ENCODE peak calls at places on chromosomes 13 and 19, in four cellular contexts. M is HepG2, G is tibial nerve, A is esophagus squamous epithelium. P is an unnamed sample.

GRCh38 chr13:49807681-49808080 is 15.2 kb upstream of the KPNA3 start:
- DNase-seq in M (peak), G (no peak), A (no peak), P (no peak)

GRCh38 chr19:31963741-31964140 is 381.7 kb upstream of the ZNF507 start:
- DNase-seq in M (no peak), G (no peak), A (no peak), P (no peak)

GRCh38 chr13:93361703-93362102 is 135.1 kb downstream of the GPC6 start:
- DNase-seq in M (peak), G (no peak), A (no peak), P (no peak)

GRCh38 chr13:34155931-34156607 is 338.1 kb downstream of the RFC3 start:
- DNase-seq in M (no peak), G (no peak), A (no peak), P (no peak)

GRCh38 chr13:40240293-40240692 is 426.1 kb downstream of the FOXO1 start:
- DNase-seq in M (no peak), G (no peak), A (no peak), P (no peak)

GRCh38 chr13:105446197-105446596 is 1089.3 kb downstream of the EFNB2 start:
- DNase-seq in M (no peak), G (no peak), A (no peak), P (no peak)

GRCh38 chr19:38686530-38686888 is 39.1 kb downstream of the ACTN4 start:
- DNase-seq in M (no peak), G (no peak), A (no peak), P (no peak)

GRCh38 chr13:90613076-90613795 is 734.3 kb upstream of the MIR17HG start:
- DNase-seq in M (no peak), G (no peak), A (no peak), P (no peak)

GRCh38 chr13:93951153-93951552 is 528.3 kb downstream of the DCT start:
- DNase-seq in M (no peak), G (no peak), A (no peak), P (no peak)

GRCh38 chr19:5536337-5536894 is 31.3 kb downstream of the TINCR start:
- DNase-seq in M (no peak), G (no peak), A (no peak), P (no peak)

GRCh38 chr13:22748866-22749586 is 431.8 kb upstream of the SGCG start:
- DNase-seq in M (no peak), G (no peak), A (no peak), P (no peak)

GRCh38 chr13:95797016-95797415 is 120.1 kb downstream of the DNAJC3 start:
- DNase-seq in M (no peak), G (no peak), A (no peak), P (no peak)

GRCh38 chr19:10612515-10613119 is 12.7 kb upstream of the SLC44A2 start:
- DNase-seq in M (no peak), G (peak), A (no peak), P (no peak)

GRCh38 chr19:46717034-46717715 is at the start of gene PRKD2:
- DNase-seq in M (peak), G (peak), A (no peak), P (peak)

GRCh38 chr13:77176350-77176749 is 149.4 kb upstream of the FBXL3 start:
- DNase-seq in M (peak), G (no peak), A (no peak), P (no peak)

GRCh38 chr13:46605824-46606554 is 53.0 kb downstream of the LRCH1 start:
- DNase-seq in M (no peak), G (no peak), A (no peak), P (peak)

GRCh38 chr19:2546128-2547032 is 70.5 kb downstream of the GADD45B start:
- DNase-seq in M (peak), G (peak), A (no peak), P (peak)

GRCh38 chr19:43522929-43523328 is 4.1 kb downstream of the ETHE1 start:
- DNase-seq in M (no peak), G (no peak), A (no peak), P (no peak)

GRCh38 chr19:10936661-10937084 is 8.1 kb downstream of the TIMM29 start:
- DNase-seq in M (peak), G (no peak), A (no peak), P (peak)

GRCh38 chr13:102597029-102598015 is 536 bp downstream of the TPP2 start:
- DNase-seq in M (no peak), G (no peak), A (no peak), P (peak)

GRCh38 chr19:3007975-3008374 is 21.1 kb downstream of the TLE2 start:
- DNase-seq in M (no peak), G (no peak), A (no peak), P (no peak)

GRCh38 chr13:20125129-20125782 is 35.6 kb downstream of the GJA3 start:
- DNase-seq in M (no peak), G (no peak), A (no peak), P (no peak)

GRCh38 chr13:63190742-63191141 is 1775.1 kb upstream of the PCDH20 start:
- DNase-seq in M (no peak), G (no peak), A (no peak), P (no peak)

GRCh38 chr13:27977476-27978300 is 8.6 kb upstream of the CDX2 start:
- DNase-seq in M (no peak), G (no peak), A (no peak), P (no peak)

GRCh38 chr19:50580970-50581636 is 12.9 kb upstream of the LRRC4B start:
- DNase-seq in M (no peak), G (no peak), A (no peak), P (no peak)

GRCh38 chr19:11556634-11557420 is 2.2 kb downstream of the ELOF1 start:
- DNase-seq in M (no peak), G (no peak), A (no peak), P (no peak)

GRCh38 chr19:37507167-37507464 is 377 bp downstream of the ZNF793 start:
- DNase-seq in M (no peak), G (no peak), A (no peak), P (no peak)

GRCh38 chr19:18612051-18612771 is 459 bp upstream of the TMEM59L start:
- DNase-seq in M (no peak), G (no peak), A (no peak), P (no peak)

GRCh38 chr19:47512948-47513319 is 1.9 kb downstream of the NAPA start:
- DNase-seq in M (no peak), G (no peak), A (no peak), P (no peak)

GRCh38 chr13:112905990-112906641 is 62.9 kb upstream of the MCF2L start:
- DNase-seq in M (peak), G (no peak), A (no peak), P (no peak)

GRCh38 chr13:99992376-99992775 is 10.8 kb downstream of the ZIC2 start:
- DNase-seq in M (no peak), G (no peak), A (no peak), P (peak)

GRCh38 chr19:38039966-38040365 is 133.0 kb downstream of the SIPA1L3 start:
- DNase-seq in M (no peak), G (no peak), A (no peak), P (no peak)

GRCh38 chr19:7772752-7773291 is 9.8 kb downstream of the CLEC4M start:
- DNase-seq in M (no peak), G (no peak), A (no peak), P (peak)

GRCh38 chr13:94607939-94608338 is 6.3 kb downstream of the GPR180 start:
- DNase-seq in M (no peak), G (no peak), A (no peak), P (no peak)

GRCh38 chr19:58228584-58229254 is at the start of gene ZNF544:
- DNase-seq in M (peak), G (no peak), A (no peak), P (peak)
- TF ChIP-seq POLR2A in M (peak), G (no peak), A (no peak), P (peak)

DNA sequence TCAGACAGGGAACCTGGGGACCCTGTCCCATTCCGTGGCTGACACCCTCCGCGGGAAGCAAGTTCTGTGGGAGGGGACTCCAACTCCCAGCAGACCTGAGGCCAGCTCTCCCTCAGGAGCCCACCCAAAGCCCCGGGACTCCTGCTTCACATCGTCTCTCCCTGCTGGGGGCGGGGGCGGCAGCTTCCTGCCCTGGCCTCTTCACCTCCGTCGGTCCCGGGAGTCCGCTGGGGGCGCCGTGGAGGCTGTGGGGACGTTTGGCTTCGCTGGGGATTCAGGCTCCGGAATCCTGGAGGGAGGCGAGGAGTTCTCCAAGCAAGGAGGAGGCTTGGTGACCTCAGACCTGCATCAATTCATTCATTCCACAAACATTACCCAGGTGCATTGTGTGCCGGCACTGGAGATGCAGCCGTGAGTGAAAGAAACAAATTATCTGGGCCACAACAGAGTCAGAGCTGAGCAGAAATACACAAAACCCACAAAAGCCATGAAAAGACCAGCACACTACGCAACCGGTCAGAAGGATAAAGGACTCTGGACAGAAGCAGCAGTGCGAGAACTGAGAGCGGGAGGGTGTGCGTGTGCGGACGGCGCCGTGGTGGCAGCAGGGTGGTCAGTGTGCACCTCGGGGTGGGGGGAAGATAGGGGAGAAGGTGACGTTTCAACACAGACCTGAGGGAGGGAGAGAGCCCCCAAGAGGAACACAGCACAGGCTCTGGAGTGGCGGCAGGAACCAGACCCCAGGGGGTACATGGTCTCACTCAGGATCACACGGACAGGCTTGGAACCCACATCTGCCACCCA is 19.0 kb downstream of the EPS8L1 start:
- DNase-seq in M (no peak), G (no peak), A (no peak), P (no peak)
- TF ChIP-seq POLR2A in M (no peak), G (no peak), A (no peak), P (no peak)

GRCh38 chr13:109783447-109783814 is 3.0 kb downstream of the IRS2 start:
- DNase-seq in M (no peak), G (no peak), A (no peak), P (peak)
- TF ChIP-seq POLR2A in M (no peak), G (no peak), A (no peak), P (no peak)

GRCh38 chr19:4338441-4339350 is at the start of gene STAP2:
- DNase-seq in M (peak), G (no peak), A (no peak), P (no peak)
- TF ChIP-seq POLR2A in M (peak), G (no peak), A (no peak), P (no peak)

GRCh38 chr19:34364830-34365462 is at the start of gene GPI:
- DNase-seq in M (peak), G (peak), A (no peak), P (peak)
- TF ChIP-seq POLR2A in M (peak), G (no peak), A (no peak), P (peak)

DNA sequence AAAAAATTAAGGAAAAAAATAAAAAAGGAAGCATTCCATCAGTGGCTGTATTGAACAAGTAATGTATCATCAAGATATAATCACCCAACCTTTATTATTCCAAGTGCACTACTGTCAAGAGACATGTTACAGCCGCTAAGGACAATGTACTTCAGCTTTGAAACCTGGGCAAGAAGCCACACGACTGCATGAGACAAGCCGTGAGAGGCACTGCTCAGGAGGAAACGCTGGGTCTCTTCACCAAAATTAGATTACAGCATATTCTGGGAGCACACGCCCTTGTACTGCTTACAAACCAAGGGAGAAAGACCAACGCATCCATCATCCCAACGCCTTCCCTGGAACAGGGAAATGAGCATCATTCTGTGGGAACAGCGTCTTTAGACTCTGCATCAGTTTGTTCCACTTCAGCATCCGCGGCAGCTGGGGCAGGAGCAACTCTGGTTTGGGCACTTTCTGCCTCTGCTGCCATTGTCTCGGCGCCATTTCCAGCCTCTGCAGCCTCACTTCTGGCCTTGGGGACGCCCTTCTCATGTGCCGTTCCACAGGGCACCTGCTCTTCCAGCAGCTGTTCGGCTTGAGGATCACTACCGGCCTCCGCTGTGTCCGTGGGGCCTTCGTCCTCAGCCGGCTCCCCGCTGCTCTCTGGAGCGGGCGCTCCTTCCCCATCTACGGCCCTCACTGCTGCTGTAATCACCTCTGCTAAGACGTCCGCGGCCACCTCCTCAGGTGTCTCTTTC is 22.4 kb upstream of the BRD4 start:
- DNase-seq in M (no peak), G (no peak), A (no peak), P (no peak)
- TF ChIP-seq POLR2A in M (peak), G (no peak), A (no peak), P (no peak)

GRCh38 chr19:1241417-1242095 is at the start of gene ATP5F1D:
- DNase-seq in M (peak), G (peak), A (no peak), P (peak)
- TF ChIP-seq POLR2A in M (no peak), G (no peak), A (no peak), P (peak)

DNA sequence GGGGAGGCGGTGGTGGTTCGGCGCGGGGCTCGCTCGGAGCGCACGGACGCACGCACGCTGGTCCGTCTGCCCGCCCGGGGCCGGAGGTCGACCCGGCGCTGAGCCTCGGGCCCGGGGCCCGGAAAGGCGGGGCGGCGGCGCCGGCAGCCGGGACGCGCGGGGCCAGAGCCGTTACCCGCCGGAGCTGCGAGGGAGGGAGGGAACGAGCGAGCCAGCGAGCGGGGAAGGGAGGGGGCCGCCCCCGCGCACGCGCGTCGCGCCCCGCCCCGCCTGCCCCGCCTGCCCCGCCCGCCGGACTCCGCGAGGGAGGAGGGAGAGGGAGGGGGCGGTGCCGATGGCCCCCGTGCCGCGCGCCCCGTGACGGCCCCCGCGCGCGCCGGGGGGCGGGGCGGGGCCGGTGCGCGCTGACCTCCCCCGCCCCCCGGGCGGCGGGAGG is 15.0 kb downstream of the CIC start:
- DNase-seq in M (no peak), G (peak), A (no peak), P (peak)
- TF ChIP-seq POLR2A in M (no peak), G (peak), A (no peak), P (peak)

P was measured in NB4.